ENCODE peak calls at places on chromosomes 1 and 21, in five cellular contexts. C is K562, Q is IMR-90, A is A549, G is GM12878. J is an unnamed sample.

GRCh38 chr1:119686661-119687060 is 25.1 kb upstream of the PHGDH start:
- DNase-seq in C (no peak), Q (no peak), A (no peak), G (no peak), J (no peak)

GRCh38 chr1:53413175-53414001 is 45.8 kb upstream of the DMRTB1 start:
- DNase-seq in C (no peak), Q (peak; percentile 89), A (no peak), G (peak; percentile 60), J (peak; percentile 16)

GRCh38 chr1:160410412-160411005 is 10.1 kb downstream of the VANGL2 start:
- DNase-seq in C (no peak), Q (no peak), A (no peak), G (no peak), J (no peak)

GRCh38 chr1:218024211-218024720 is 260.8 kb upstream of the RRP15 start:
- DNase-seq in C (no peak), Q (no peak), A (no peak), G (no peak), J (no peak)

GRCh38 chr1:86502721-86503430 is 34.1 kb downstream of the CLCA1 start:
- DNase-seq in C (no peak), Q (no peak), A (no peak), G (no peak), J (peak; percentile 6)

GRCh38 chr1:4699724-4700301 is 45.4 kb downstream of the AJAP1 start:
- DNase-seq in C (no peak), Q (no peak), A (no peak), G (no peak), J (no peak)

GRCh38 chr21:38267991-38268858 is 11.4 kb downstream of the KCNJ15 start:
- DNase-seq in C (no peak), Q (no peak), A (no peak), G (peak; percentile 68), J (no peak)

GRCh38 chr1:90295534-90295933 is 300.6 kb downstream of the ZNF326 start:
- DNase-seq in C (no peak), Q (no peak), A (no peak), G (no peak), J (no peak)

GRCh38 chr1:6770727-6771567 is 14.3 kb upstream of the CAMTA1 start:
- DNase-seq in C (no peak), Q (peak; percentile 50), A (no peak), G (no peak), J (peak; percentile 37)

GRCh38 chr1:39490596-39491145 is 765 bp upstream of the BMP8A start:
- DNase-seq in C (peak; percentile 70), Q (no peak), A (peak; percentile 11), G (no peak), J (no peak)

GRCh38 chr1:165875604-165876003 is 48.2 kb downstream of the UCK2 start:
- DNase-seq in C (no peak), Q (no peak), A (no peak), G (no peak), J (no peak)

GRCh38 chr1:109267743-109268300 is 15.1 kb downstream of the PSRC1 start:
- DNase-seq in C (no peak), Q (no peak), A (no peak), G (no peak), J (no peak)

GRCh38 chr21:46051821-46052675 is 45.9 kb upstream of the COL6A2 start:
- DNase-seq in C (no peak), Q (no peak), A (no peak), G (no peak), J (no peak)

GRCh38 chr1:110647254-110647891 is 27.4 kb downstream of the KCNA3 start:
- DNase-seq in C (no peak), Q (peak; percentile 78), A (no peak), G (no peak), J (no peak)

GRCh38 chr1:20936621-20937020 is 149.5 kb upstream of the HP1BP3 start:
- DNase-seq in C (no peak), Q (peak; percentile 21), A (no peak), G (no peak), J (no peak)

GRCh38 chr1:71222668-71223067 is 141.8 kb upstream of the ZRANB2 start:
- DNase-seq in C (no peak), Q (no peak), A (no peak), G (no peak), J (no peak)

GRCh38 chr1:88961081-88961480 is 31.3 kb downstream of the KYAT3 start:
- DNase-seq in C (no peak), Q (no peak), A (no peak), G (no peak), J (no peak)

GRCh38 chr1:83927061-83927460 is 71.9 kb downstream of the TTLL7 start:
- DNase-seq in C (no peak), Q (no peak), A (no peak), G (no peak), J (no peak)

GRCh38 chr1:179794669-179795068 is 51.6 kb downstream of the FAM163A start:
- DNase-seq in C (no peak), Q (no peak), A (no peak), G (no peak), J (no peak)

GRCh38 chr1:23563755-23564374 is 4.6 kb upstream of the ID3 start:
- DNase-seq in C (no peak), Q (no peak), A (no peak), G (no peak), J (peak; percentile 93)

GRCh38 chr1:229363723-229364122 is 20.9 kb upstream of the CCSAP start:
- DNase-seq in C (no peak), Q (no peak), A (no peak), G (no peak), J (no peak)

GRCh38 chr1:2014181-2014580 is 5.0 kb upstream of the GABRD start:
- DNase-seq in C (no peak), Q (no peak), A (no peak), G (no peak), J (no peak)

GRCh38 chr1:176843352-176844297 is 320.9 kb downstream of the ASTN1 start:
- DNase-seq in C (peak; percentile 22), Q (peak; percentile 41), A (no peak), G (no peak), J (peak; percentile 7)

GRCh38 chr1:15229569-15230170 is 17.4 kb upstream of the FHAD1 start:
- DNase-seq in C (no peak), Q (no peak), A (no peak), G (no peak), J (no peak)

GRCh38 chr1:203199002-203199401 is 12.5 kb upstream of the CHI3L1 start:
- DNase-seq in C (no peak), Q (no peak), A (no peak), G (no peak), J (no peak)

GRCh38 chr1:208177656-208178055 is 66.5 kb downstream of the PLXNA2 start:
- DNase-seq in C (no peak), Q (no peak), A (no peak), G (no peak), J (no peak)

GRCh38 chr1:44355582-44356305 is 687 bp upstream of the ERI3 start:
- DNase-seq in C (no peak), Q (no peak), A (no peak), G (no peak), J (no peak)

GRCh38 chr1:151972533-151973270 is 21.0 kb downstream of the S100A10 start:
- DNase-seq in C (peak; percentile 33), Q (peak; percentile 87), A (peak; percentile 77), G (no peak), J (no peak)

GRCh38 chr1:87045757-87046422 is 131.5 kb downstream of the HS2ST1 start:
- DNase-seq in C (no peak), Q (peak; percentile 59), A (no peak), G (no peak), J (no peak)

GRCh38 chr1:49226758-49227157 is 450.1 kb upstream of the BEND5 start:
- DNase-seq in C (no peak), Q (no peak), A (no peak), G (no peak), J (no peak)

GRCh38 chr1:214791961-214792360 is 189.0 kb downstream of the CENPF start:
- DNase-seq in C (no peak), Q (peak; percentile 50), A (no peak), G (no peak), J (no peak)

GRCh38 chr1:9391620-9392019 is 98.9 kb downstream of the SPSB1 start:
- DNase-seq in C (no peak), Q (no peak), A (no peak), G (no peak), J (no peak)

GRCh38 chr1:206606867-206607266 is 5.4 kb downstream of the EIF2D start:
- DNase-seq in C (peak; percentile 81), Q (peak; percentile 41), A (peak; percentile 77), G (no peak), J (peak; percentile 56)

GRCh38 chr1:206609229-206609991 is 2.9 kb downstream of the EIF2D start:
- DNase-seq in C (no peak), Q (no peak), A (no peak), G (peak; percentile 71), J (no peak)

GRCh38 chr1:206608108-206608698 is 4.1 kb downstream of the EIF2D start:
- DNase-seq in C (peak; percentile 67), Q (peak; percentile 37), A (peak; percentile 53), G (no peak), J (peak; percentile 30)

GRCh38 chr1:206612129-206612876 is at the start of gene EIF2D:
- DNase-seq in C (peak; percentile 100), Q (peak; percentile 87), A (peak; percentile 99), G (peak; percentile 58), J (peak; percentile 85)
- TF ChIP-seq POLR2A in C (peak; percentile 99), Q (peak; percentile 97), A (peak; percentile 87), G (peak; percentile 100), J (peak; percentile 96)

GRCh38 chr1:116628448-116628847 is 39.1 kb downstream of the IGSF3 start:
- DNase-seq in C (no peak), Q (no peak), A (no peak), G (peak; percentile 48), J (no peak)
- TF ChIP-seq SMC3 in C (no peak), Q (no peak), A (no peak), G (no peak), J (no peak)

GRCh38 chr21:43808832-43809251 is 19.5 kb downstream of the RRP1 start:
- DNase-seq in C (no peak), Q (no peak), A (no peak), G (no peak), J (no peak)

GRCh38 chr21:43810505-43811261 is 21.3 kb downstream of the RRP1 start:
- DNase-seq in C (peak; percentile 93), Q (peak; percentile 44), A (peak; percentile 78), G (peak; percentile 51), J (peak; percentile 75)

GRCh38 chr21:43809346-43809799 is 20.0 kb downstream of the RRP1 start:
- DNase-seq in C (no peak), Q (no peak), A (no peak), G (no peak), J (no peak)

GRCh38 chr21:43811262-43812105 is 22.1 kb downstream of the RRP1 start:
- DNase-seq in C (no peak), Q (no peak), A (no peak), G (no peak), J (no peak)

GRCh38 chr21:43809853-43810504 is 20.6 kb downstream of the RRP1 start:
- DNase-seq in C (no peak), Q (no peak), A (no peak), G (no peak), J (no peak)
- TF ChIP-seq POLR2A in C (peak; percentile 16), Q (no peak), A (no peak), G (no peak), J (no peak)

GRCh38 chr1:17441265-17441992 is 2.0 kb upstream of the RCC2 start:
- DNase-seq in C (no peak), Q (peak; percentile 64), A (no peak), G (no peak), J (no peak)
- TF ChIP-seq SMC3 in C (no peak), Q (no peak), A (no peak), G (no peak), J (no peak)

J was measured in HepG2.